ENCODE peak calls at places on chromosomes 2 and 18, in four cellular contexts. Q is cardiac muscle cell, R is Peyer's patch, C is A673. T is an unnamed sample.

GRCh38 chr2:225454412-225454811 is 54.9 kb downstream of the NYAP2 start:
- DNase-seq in Q (no peak), R (no peak), C (peak; percentile 9), T (no peak)

GRCh38 chr18:49619792-49620191 is 57.9 kb downstream of the LIPG start:
- DNase-seq in Q (no peak), R (no peak), C (no peak), T (no peak)

GRCh38 chr2:172358784-172359556 is 68.4 kb upstream of the ITGA6 start:
- DNase-seq in Q (no peak), R (no peak), C (no peak), T (no peak)

GRCh38 chr2:169670215-169670651 is 24.0 kb downstream of the CFAP210 start:
- DNase-seq in Q (no peak), R (no peak), C (peak; percentile 11), T (no peak)

GRCh38 chr2:189521686-189522434 is 58.7 kb downstream of the SLC40A1 start:
- DNase-seq in Q (no peak), R (no peak), C (no peak), T (no peak)

GRCh38 chr18:22189431-22189830 is 20.0 kb downstream of the GATA6 start:
- DNase-seq in Q (no peak), R (no peak), C (no peak), T (peak; percentile 19)

GRCh38 chr18:58496231-58496630 is 132.7 kb downstream of the ALPK2 start:
- DNase-seq in Q (no peak), R (no peak), C (no peak), T (no peak)

GRCh38 chr18:22900558-22901183 is 32.5 kb upstream of the RBBP8 start:
- DNase-seq in Q (peak; percentile 39), R (no peak), C (no peak), T (no peak)

GRCh38 chr18:77131100-77131651 is 1.4 kb downstream of the MBP start:
- DNase-seq in Q (no peak), R (peak; percentile 70), C (no peak), T (peak; percentile 53)

GRCh38 chr2:41899189-41899588 is 148.6 kb upstream of the PKDCC start:
- DNase-seq in Q (no peak), R (no peak), C (no peak), T (no peak)

GRCh38 chr2:12391097-12391496 is 325.6 kb upstream of the TRIB2 start:
- DNase-seq in Q (no peak), R (no peak), C (no peak), T (no peak)

GRCh38 chr18:23595610-23596009 is 9.3 kb upstream of the NPC1 start:
- DNase-seq in Q (no peak), R (no peak), C (no peak), T (no peak)

GRCh38 chr2:181977661-181978350 is 7.8 kb upstream of the PPP1R1C start:
- DNase-seq in Q (no peak), R (no peak), C (peak; percentile 23), T (no peak)

GRCh38 chr2:205688417-205689200 is 6.3 kb downstream of the NRP2 start:
- DNase-seq in Q (no peak), R (no peak), C (no peak), T (no peak)

GRCh38 chr2:120826260-120826648 is 90.6 kb downstream of the GLI2 start:
- DNase-seq in Q (no peak), R (no peak), C (no peak), T (no peak)

GRCh38 chr2:168920504-168921157 is 19.5 kb downstream of the G6PC2 start:
- DNase-seq in Q (peak; percentile 60), R (no peak), C (peak; percentile 58), T (no peak)

GRCh38 chr2:237474931-237475703 is 11.9 kb upstream of the MLPH start:
- DNase-seq in Q (peak; percentile 92), R (peak; percentile 88), C (peak; percentile 80), T (peak; percentile 80)

GRCh38 chr2:233976690-233977294 is 59.6 kb downstream of the TRPM8 start:
- DNase-seq in Q (peak; percentile 44), R (no peak), C (peak; percentile 67), T (no peak)

GRCh38 chr2:66437601-66438497 is 2.9 kb downstream of the MEIS1 start:
- DNase-seq in Q (peak; percentile 55), R (peak; percentile 47), C (peak; percentile 64), T (no peak)

GRCh38 chr2:222783592-222783991 is 77.2 kb upstream of the ACSL3 start:
- DNase-seq in Q (no peak), R (no peak), C (no peak), T (no peak)

GRCh38 chr2:201465524-201465971 is 14.0 kb downstream of the STRADB start:
- DNase-seq in Q (no peak), R (peak; percentile 67), C (no peak), T (no peak)

GRCh38 chr18:12038082-12038660 is 55.5 kb upstream of the ANKRD62 start:
- DNase-seq in Q (no peak), R (no peak), C (peak; percentile 23), T (peak; percentile 38)

GRCh38 chr18:10787293-10787901 is 261.6 kb downstream of the NAPG start:
- DNase-seq in Q (peak; percentile 87), R (peak; percentile 56), C (peak; percentile 86), T (peak; percentile 87)

GRCh38 chr18:79942786-79943607 is 8.5 kb downstream of the SLC66A2 start:
- DNase-seq in Q (no peak), R (peak; percentile 67), C (no peak), T (peak; percentile 64)

GRCh38 chr2:219783551-219783950 is 156.1 kb downstream of the SLC4A3 start:
- DNase-seq in Q (no peak), R (no peak), C (no peak), T (no peak)

GRCh38 chr2:86038291-86039081 is 67.2 kb downstream of the POLR1A start:
- DNase-seq in Q (no peak), R (peak; percentile 47), C (no peak), T (peak; percentile 29)

GRCh38 chr2:128313076-128313836 is 5.4 kb downstream of the HS6ST1 start:
- DNase-seq in Q (no peak), R (no peak), C (no peak), T (peak; percentile 16)

GRCh38 chr2:95181774-95182173 is 16.2 kb downstream of the ZNF2 start:
- DNase-seq in Q (no peak), R (no peak), C (no peak), T (no peak)

GRCh38 chr2:185012643-185013042 is 414.3 kb downstream of the ZNF804A start:
- DNase-seq in Q (no peak), R (no peak), C (peak; percentile 18), T (no peak)

GRCh38 chr18:9348766-9349165 is 14.2 kb downstream of the TWSG1 start:
- DNase-seq in Q (no peak), R (no peak), C (no peak), T (no peak)

GRCh38 chr2:241802806-241803318 is 6.1 kb upstream of the NEU4 start:
- DNase-seq in Q (no peak), R (peak; percentile 29), C (no peak), T (peak; percentile 18)

GRCh38 chr2:241802421-241802749 is 6.6 kb upstream of the NEU4 start:
- DNase-seq in Q (no peak), R (no peak), C (no peak), T (peak; percentile 22)

GRCh38 chr2:241803387-241804325 is 5.3 kb upstream of the NEU4 start:
- DNase-seq in Q (peak; percentile 67), R (peak; percentile 67), C (peak; percentile 80), T (peak; percentile 26)

GRCh38 chr2:241799522-241800197 is 9.3 kb upstream of the NEU4 start:
- DNase-seq in Q (no peak), R (no peak), C (no peak), T (no peak)

DNA sequence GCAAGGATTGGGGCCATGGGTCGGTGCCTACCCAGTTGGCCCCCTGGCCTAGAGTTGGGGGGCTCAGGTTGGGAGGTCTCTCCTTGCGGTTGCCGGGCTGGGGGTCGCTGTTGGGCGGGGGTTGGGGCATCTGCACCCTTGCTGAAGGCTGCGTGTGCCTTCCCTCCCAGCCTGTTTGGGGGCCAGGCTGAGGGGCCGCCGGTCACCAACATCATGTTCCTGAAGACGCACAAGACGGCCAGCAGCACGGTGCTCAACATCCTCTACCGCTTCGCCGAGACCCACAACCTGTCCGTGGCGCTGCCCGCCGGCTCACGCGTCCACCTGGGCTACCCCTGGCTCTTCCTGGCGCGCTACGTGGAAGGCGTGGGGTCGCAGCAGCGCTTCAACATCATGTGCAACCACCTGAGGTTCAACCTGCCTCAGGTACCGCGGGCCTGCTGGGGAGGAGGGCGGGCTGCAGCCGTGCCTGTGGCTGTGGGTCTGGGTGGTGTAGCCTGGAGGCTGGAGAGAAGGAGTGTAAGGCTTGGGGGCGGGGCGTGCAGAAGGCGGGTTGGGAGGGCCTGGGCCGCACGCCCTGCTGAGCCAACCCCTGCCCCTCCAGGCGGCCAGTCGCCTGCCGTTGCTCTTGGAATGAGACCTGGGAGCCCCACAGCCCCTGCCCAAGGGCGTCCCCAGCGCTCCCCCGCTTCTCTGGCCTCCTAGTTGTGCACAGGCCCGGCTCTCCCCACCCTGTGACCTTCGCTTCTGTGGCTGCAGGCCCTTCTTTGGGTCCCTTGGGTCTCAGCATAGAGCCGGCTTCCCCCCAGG is 7.2 kb upstream of the NEU4 start:
- DNase-seq in Q (peak; percentile 38), R (peak; percentile 41), C (no peak), T (peak; percentile 66)
- TF ChIP-seq CTCF in Q (no peak), R (no peak), C (no peak), T (no peak)

DNA sequence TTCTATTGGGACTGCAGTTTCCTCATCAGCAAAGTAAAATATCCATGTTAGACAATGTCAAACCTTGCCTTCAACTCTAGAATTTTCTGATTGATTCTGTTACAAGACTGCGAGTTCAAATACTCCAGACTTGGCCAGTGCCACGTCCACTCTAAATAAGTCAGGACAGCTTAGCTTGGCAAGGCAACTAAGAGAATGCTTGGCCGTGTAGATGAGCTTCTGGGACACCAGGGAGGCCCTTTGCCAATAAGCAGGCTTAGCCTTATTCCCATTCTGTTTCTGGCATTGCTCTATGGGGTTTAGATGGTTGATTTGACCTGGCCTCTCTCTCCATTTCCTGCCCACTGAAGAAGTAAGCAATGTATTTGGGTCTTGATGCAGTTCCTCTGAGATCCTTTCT is 218.1 kb upstream of the SIX2 start:
- DNase-seq in Q (no peak), R (no peak), C (no peak), T (no peak)
- H3K4me1 ChIP-seq in Q (no peaks in the 10 kb centered on the region), R (no peaks in the 10 kb centered on the region), C (no peaks in the 10 kb centered on the region), T (no peaks in the 10 kb centered on the region)

DNA sequence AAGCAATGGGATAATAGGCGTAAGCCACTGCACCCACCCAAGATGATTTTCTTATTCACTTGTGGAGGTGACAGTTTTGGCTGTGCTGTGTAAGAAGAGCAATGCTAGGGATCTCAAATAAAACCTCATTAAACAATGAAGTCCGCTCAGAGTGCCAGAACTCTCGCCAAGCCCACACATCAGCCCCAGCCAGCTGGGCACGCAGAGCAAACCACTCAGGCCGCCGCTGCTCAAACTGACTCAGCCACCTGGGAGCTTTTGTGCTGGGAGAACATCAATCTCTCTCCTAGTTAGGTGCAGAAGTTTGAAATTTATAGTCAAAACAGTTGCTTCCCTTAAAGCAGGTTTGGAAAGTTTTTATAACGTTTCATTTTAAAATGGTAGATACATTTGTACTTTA is 47.6 kb downstream of the RNF152 start:
- DNase-seq in Q (no peak), R (no peak), C (no peak), T (no peak)
- H3K4me3 ChIP-seq in Q (no peak overlapping the region), R (no peak overlapping the region), C (no peak overlapping the region), T (no peak overlapping the region)

DNA sequence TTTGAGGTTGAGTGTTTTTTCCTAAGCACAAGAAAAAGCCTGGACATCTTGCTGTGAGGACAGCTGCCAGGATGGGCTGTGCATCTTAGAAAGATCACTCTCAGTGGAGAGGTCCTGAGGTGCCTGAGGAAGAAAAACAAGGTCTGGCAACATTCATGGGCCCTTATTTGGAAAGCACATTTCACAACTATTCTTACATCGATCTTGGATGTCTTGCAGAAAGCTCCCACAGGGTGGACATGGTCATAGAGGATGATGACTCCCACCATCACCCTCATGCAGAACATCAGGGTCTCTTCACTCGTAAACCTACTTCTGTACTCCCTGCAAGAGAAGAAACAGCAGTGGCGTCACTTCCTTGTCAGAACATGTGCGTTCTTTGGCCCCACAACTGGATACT is 106.4 kb downstream of the CYRIA start:
- DNase-seq in Q (no peak), R (no peak), C (no peak), T (no peak)
- TF ChIP-seq CTCF in Q (no peak), R (no peak), C (no peak), T (no peak)